ENCODE peak calls at places on chromosomes 16 and 17, in nine cellular contexts. N is T-cell; A is activated CD8-positive, alpha-beta T cell treated with anti-CD3 and anti-CD28 coated beads, Interleukin-2, amount 10 ng/mL, durations not matched to agents 7 days and 5 days; L is heart right ventricle; X is fibroblast of lung; I is fibroblast of mammary gland; Z is stimulated activated CD4-positive, alpha-beta T cell treated with anti-CD3 and anti-CD28 coated beads, Interleukin-4, amount 100 ng/mL, for 1 hour; O is hippocampal formation; W is COR-L47. E is an unnamed sample.

GRCh38 chr16:1674751-1675664 is 3.1 kb upstream of the JPT2 start:
- DNase-seq in N (no peak), A (no peak), L (no peak), X (peak), I (peak), Z (no peak), O (no peak), W (no peak), E (no peak)

GRCh38 chr17:19753049-19753444 is 4.9 kb upstream of the ALDH3A1 start:
- DNase-seq in N (no peak), A (no peak), L (peak), X (peak), I (peak), Z (no peak), O (peak), W (no peak), E (no peak)

GRCh38 chr16:31002252-31002700 is 8.2 kb downstream of the STX1B start:
- DNase-seq in N (no peak), A (no peak), L (no peak), X (no peak), I (no peak), Z (no peak), O (no peak), W (no peak), E (no peak)

GRCh38 chr16:55474821-55475220 is 4.2 kb upstream of the MMP2 start:
- DNase-seq in N (no peak), A (no peak), L (no peak), X (no peak), I (no peak), Z (no peak), O (no peak), W (no peak), E (no peak)

GRCh38 chr17:45150911-45151809 is 2.9 kb downstream of the HEXIM1 start:
- DNase-seq in N (no peak), A (no peak), L (no peak), X (peak), I (no peak), Z (no peak), O (no peak), W (no peak), E (no peak)

GRCh38 chr17:49234509-49235080 is 4.0 kb upstream of the PHOSPHO1 start:
- DNase-seq in N (no peak), A (no peak), L (no peak), X (no peak), I (no peak), Z (no peak), O (no peak), W (no peak), E (no peak)

GRCh38 chr17:79948406-79948917 is 87.2 kb downstream of the TBC1D16 start:
- DNase-seq in N (no peak), A (no peak), L (no peak), X (no peak), I (no peak), Z (no peak), O (no peak), W (no peak), E (no peak)

GRCh38 chr17:77332981-77333685 is 192.4 kb downstream of the SEC14L1 start:
- DNase-seq in N (no peak), A (no peak), L (no peak), X (peak), I (peak), Z (no peak), O (no peak), W (no peak), E (no peak)

GRCh38 chr17:28008526-28008925 is 34.0 kb upstream of the NLK start:
- DNase-seq in N (no peak), A (peak), L (peak), X (peak), I (peak), Z (no peak), O (no peak), W (no peak), E (no peak)

GRCh38 chr17:8226536-8227237 is 16.3 kb upstream of the AURKB start:
- DNase-seq in N (no peak), A (peak), L (peak), X (peak), I (peak), Z (peak), O (peak), W (no peak), E (peak)

GRCh38 chr16:15775209-15775608 is 81.6 kb downstream of the MYH11 start:
- DNase-seq in N (no peak), A (no peak), L (no peak), X (peak), I (peak), Z (no peak), O (no peak), W (no peak), E (no peak)

GRCh38 chr17:79616801-79617200 is 6.0 kb upstream of the RBFOX3 start:
- DNase-seq in N (no peak), A (no peak), L (no peak), X (no peak), I (no peak), Z (no peak), O (no peak), W (no peak), E (no peak)

E was measured in activated T-helper 2 cell treated with anti-CD3 and anti-CD28 coated beads, Interferon-gamma antibody, Interleukin-2, Interleukin-4, amounts not matched to agents 10 μg/mL and 5 μg/mL and 100 μg/mL, durations not matched to agents 14 hours and 24 hours and 36 hours.